ENCODE peak calls at places on chromosomes 12 and 14, in six cellular contexts. W, U, D, H, J and F are unnamed samples.

GRCh38 chr12:6606331-6607131 is 648 bp downstream of the CHD4 start:
- DNase-seq in W (peak), U (peak), D (peak), H (peak), J (no peak), F (peak)

GRCh38 chr12:111685811-111686573 is at the start of the genes ACAD10 and BRAP:
- DNase-seq in W (peak), U (peak), D (peak), H (peak), J (peak), F (peak)

GRCh38 chr12:8603858-8604257 is 8.8 kb downstream of the AICDA start:
- DNase-seq in W (no peak), U (no peak), D (no peak), H (no peak), J (no peak), F (no peak)

GRCh38 chr12:122190842-122191668 is 8.1 kb downstream of the LRRC43 start:
- DNase-seq in W (no peak), U (peak), D (no peak), H (peak), J (peak), F (peak)

GRCh38 chr12:65306603-65307501 is 28.4 kb downstream of the MSRB3 start:
- DNase-seq in W (peak), U (peak), D (no peak), H (peak), J (peak), F (peak)

GRCh38 chr12:969821-970220 is 20.3 kb upstream of the RAD52 start:
- DNase-seq in W (no peak), U (no peak), D (no peak), H (no peak), J (no peak), F (no peak)

GRCh38 chr14:67987596-67987995 is 168.0 kb downstream of the RAD51B start:
- DNase-seq in W (no peak), U (no peak), D (no peak), H (peak), J (no peak), F (no peak)

GRCh38 chr12:89256060-89256459 is 96.2 kb downstream of the DUSP6 start:
- DNase-seq in W (no peak), U (no peak), D (no peak), H (no peak), J (no peak), F (no peak)

GRCh38 chr14:88264116-88264515 is 59.0 kb downstream of the KCNK10 start:
- DNase-seq in W (no peak), U (no peak), D (no peak), H (no peak), J (no peak), F (no peak)

GRCh38 chr12:110176745-110177144 is 52.6 kb downstream of the IFT81 start:
- DNase-seq in W (no peak), U (no peak), D (no peak), H (no peak), J (no peak), F (no peak)

GRCh38 chr14:34843011-34843554 is 32.1 kb downstream of the BAZ1A start:
- DNase-seq in W (no peak), U (peak), D (no peak), H (peak), J (peak), F (peak)

GRCh38 chr14:80850197-80850814 is 91.2 kb downstream of the CEP128 start:
- DNase-seq in W (no peak), U (no peak), D (no peak), H (peak), J (peak), F (no peak)

GRCh38 chr12:52205584-52206308 is 13.9 kb upstream of the KRT80 start:
- DNase-seq in W (no peak), U (no peak), D (no peak), H (no peak), J (no peak), F (no peak)

GRCh38 chr12:42409471-42409870 is 83.5 kb downstream of the PPHLN1 start:
- DNase-seq in W (no peak), U (no peak), D (no peak), H (no peak), J (no peak), F (no peak)

GRCh38 chr12:122499991-122500684 is 594 bp downstream of the ZCCHC8 start:
- DNase-seq in W (peak), U (peak), D (peak), H (peak), J (peak), F (peak)

GRCh38 chr12:11652351-11653040 is 3.0 kb downstream of the ETV6 start:
- DNase-seq in W (peak), U (peak), D (no peak), H (peak), J (no peak), F (peak)